ENCODE peak calls at places on chromosomes 4 and X, in seven cellular contexts. F, D, G, Z, W, Y and S are unnamed samples.

GRCh38 chr4:182207806-182208483 is 35.3 kb upstream of the TENM3 start:
- DNase-seq in F (peak; percentile 77), D (no peak), G (peak; percentile 96), Z (peak; percentile 80), W (no peak), Y (no peak), S (peak; percentile 83)

GRCh38 chrX:68695206-68695845 is 47.9 kb downstream of the STARD8 start:
- DNase-seq in F (no peak), D (no peak), G (no peak), Z (no peak), W (no peak), Y (no peak), S (no peak)

GRCh38 chr4:53322696-53323095 is 43.2 kb downstream of the SCFD2 start:
- DNase-seq in F (no peak), D (no peak), G (no peak), Z (no peak), W (no peak), Y (no peak), S (no peak)

GRCh38 chr4:20754091-20754490 is 53.8 kb downstream of the PACRGL start:
- DNase-seq in F (no peak), D (no peak), G (no peak), Z (no peak), W (no peak), Y (no peak), S (no peak)

GRCh38 chr4:89561051-89561450 is 253.5 kb upstream of the GPRIN3 start:
- DNase-seq in F (no peak), D (no peak), G (no peak), Z (no peak), W (no peak), Y (no peak), S (no peak)

GRCh38 chr4:913280-913618 is 18.9 kb downstream of the GAK start:
- DNase-seq in F (no peak), D (no peak), G (no peak), Z (no peak), W (no peak), Y (no peak), S (no peak)

GRCh38 chr4:112036881-112037280 is 108.4 kb upstream of the FAM241A start:
- DNase-seq in F (no peak), D (no peak), G (no peak), Z (no peak), W (no peak), Y (no peak), S (no peak)

GRCh38 chrX:41666251-41666650 is 22.5 kb upstream of the GPR34 start:
- DNase-seq in F (no peak), D (no peak), G (peak; percentile 63), Z (no peak), W (no peak), Y (no peak), S (peak; percentile 72)

GRCh38 chr4:179634862-179635261 is 2192.6 kb upstream of the AGA start:
- DNase-seq in F (no peak), D (no peak), G (no peak), Z (no peak), W (no peak), Y (no peak), S (no peak)

GRCh38 chr4:158929939-158930344 is 161.1 kb downstream of the FNIP2 start:
- DNase-seq in F (no peak), D (no peak), G (peak; percentile 62), Z (no peak), W (no peak), Y (no peak), S (no peak)

GRCh38 chr4:145171919-145172318 is 8.5 kb downstream of the OTUD4 start:
- DNase-seq in F (no peak), D (no peak), G (no peak), Z (no peak), W (no peak), Y (no peak), S (no peak)

GRCh38 chrX:12903646-12904045 is 2.8 kb upstream of the TLR8 start:
- DNase-seq in F (no peak), D (no peak), G (peak; percentile 50), Z (peak; percentile 35), W (no peak), Y (no peak), S (peak; percentile 67)

GRCh38 chr4:127309360-127310095 is 323.2 kb upstream of the INTU start:
- DNase-seq in F (peak; percentile 2), D (no peak), G (peak; percentile 24), Z (no peak), W (peak; percentile 11), Y (no peak), S (peak; percentile 19)

GRCh38 chr4:52051213-52051614 is at the start of gene SPATA18:
- DNase-seq in F (peak; percentile 32), D (no peak), G (peak; percentile 28), Z (no peak), W (no peak), Y (no peak), S (peak; percentile 76)

GRCh38 chr4:76897522-76898384 is at the start of gene SOWAHB:
- DNase-seq in F (peak; percentile 63), D (peak; percentile 56), G (no peak), Z (no peak), W (no peak), Y (no peak), S (peak; percentile 48)

GRCh38 chrX:45619290-45619689 is 418.6 kb upstream of the DIPK2B start:
- DNase-seq in F (no peak), D (no peak), G (peak; percentile 68), Z (no peak), W (no peak), Y (no peak), S (peak; percentile 32)

GRCh38 chr4:89994176-89994873 is 99.7 kb downstream of the MMRN1 start:
- DNase-seq in F (peak; percentile 2), D (no peak), G (no peak), Z (no peak), W (no peak), Y (no peak), S (no peak)

GRCh38 chrX:150486011-150486410 is 82.4 kb upstream of the MTM1 start:
- DNase-seq in F (peak; percentile 17), D (peak; percentile 50), G (peak; percentile 55), Z (no peak), W (no peak), Y (peak; percentile 46), S (peak; percentile 66)

GRCh38 chr4:8689741-8690140 is 97.2 kb downstream of the CPZ start:
- DNase-seq in F (no peak), D (no peak), G (no peak), Z (no peak), W (no peak), Y (no peak), S (no peak)

GRCh38 chrX:27660878-27661277 is 70.7 kb downstream of the DCAF8L2 start:
- DNase-seq in F (no peak), D (no peak), G (no peak), Z (no peak), W (no peak), Y (no peak), S (no peak)

GRCh38 chr4:55125763-55126541 is 557 bp upstream of the KDR start:
- DNase-seq in F (no peak), D (no peak), G (no peak), Z (no peak), W (no peak), Y (no peak), S (peak; percentile 29)

GRCh38 chrX:48890296-48890925 is 7.2 kb downstream of the TIMM17B start:
- DNase-seq in F (no peak), D (no peak), G (no peak), Z (no peak), W (no peak), Y (peak; percentile 41), S (no peak)

GRCh38 chr4:8582016-8582415 is 1.8 kb downstream of the GPR78 start:
- DNase-seq in F (no peak), D (no peak), G (no peak), Z (no peak), W (no peak), Y (no peak), S (no peak)

GRCh38 chr4:147799986-147800555 is 68.2 kb downstream of the ARHGAP10 start:
- DNase-seq in F (no peak), D (no peak), G (peak; percentile 50), Z (no peak), W (no peak), Y (no peak), S (no peak)

GRCh38 chrX:114959729-114960128 is 57.7 kb downstream of the IL13RA2 start:
- DNase-seq in F (peak; percentile 8), D (peak; percentile 29), G (peak; percentile 24), Z (peak; percentile 5), W (no peak), Y (no peak), S (peak; percentile 65)